ENCODE peak calls at places on chromosomes 12 and 14, in seven cellular contexts. S is naive thymus-derived CD4-positive, alpha-beta T cell; R is breast epithelium; B is ovary; G is mesenchymal stem cell; K is tibial artery; J is transverse colon. D is an unnamed sample.

GRCh38 chr12:119819322-119819721 is 57.8 kb downstream of the CIT start:
- DNase-seq in S (no peak), R (no peak), B (no peak), G (no peak), K (no peak), J (no peak), D (no peak)

GRCh38 chr14:68668531-68668930 is 124.3 kb downstream of the ZFP36L1 start:
- DNase-seq in S (no peak), R (no peak), B (peak; percentile 5), G (no peak), K (peak; percentile 9), J (no peak), D (no peak)

GRCh38 chr14:70907172-70907995 is at the start of gene PCNX1:
- DNase-seq in S (peak; percentile 95), R (peak; percentile 76), B (peak; percentile 90), G (peak; percentile 86), K (peak; percentile 84), J (peak; percentile 90), D (peak; percentile 96)

GRCh38 chr12:57148469-57149308 is 1.3 kb upstream of the LRP1-AS start:
- DNase-seq in S (no peak), R (no peak), B (peak; percentile 79), G (peak; percentile 87), K (peak; percentile 87), J (peak; percentile 79), D (no peak)

GRCh38 chr12:124531281-124531745 is 36.1 kb downstream of the NCOR2 start:
- DNase-seq in S (no peak), R (no peak), B (no peak), G (peak; percentile 57), K (no peak), J (no peak), D (no peak)

GRCh38 chr12:20415641-20416040 is 47.3 kb downstream of the PDE3A start:
- DNase-seq in S (no peak), R (no peak), B (no peak), G (no peak), K (no peak), J (no peak), D (no peak)

GRCh38 chr14:57418999-57419398 is 28.6 kb downstream of the NAA30 start:
- DNase-seq in S (no peak), R (no peak), B (no peak), G (no peak), K (no peak), J (no peak), D (no peak)

GRCh38 chr12:130826151-130826801 is 12.8 kb downstream of the STX2 start:
- DNase-seq in S (peak; percentile 71), R (no peak), B (peak; percentile 44), G (peak; percentile 37), K (peak; percentile 37), J (peak; percentile 53), D (peak; percentile 67)

GRCh38 chr12:57739914-57740538 is 1.5 kb upstream of the AGAP2 start:
- DNase-seq in S (no peak), R (no peak), B (no peak), G (no peak), K (no peak), J (no peak), D (no peak)

GRCh38 chr14:97359391-97359790 is 562.2 kb downstream of the VRK1 start:
- DNase-seq in S (no peak), R (no peak), B (no peak), G (no peak), K (no peak), J (no peak), D (no peak)

GRCh38 chr14:92153581-92153980 is 31.8 kb downstream of the CPSF2 start:
- DNase-seq in S (no peak), R (no peak), B (no peak), G (no peak), K (no peak), J (no peak), D (no peak)

GRCh38 chr12:67747869-67748760 is 99.6 kb downstream of the DYRK2 start:
- DNase-seq in S (no peak), R (no peak), B (no peak), G (peak; percentile 49), K (no peak), J (peak; percentile 56), D (no peak)

GRCh38 chr12:11693626-11694025 is 44.2 kb downstream of the ETV6 start:
- DNase-seq in S (no peak), R (no peak), B (no peak), G (no peak), K (no peak), J (no peak), D (no peak)

GRCh38 chr12:117547209-117547608 is 185.8 kb upstream of the NOS1 start:
- DNase-seq in S (no peak), R (no peak), B (no peak), G (no peak), K (no peak), J (no peak), D (no peak)

GRCh38 chr14:99407416-99407815 is 73.2 kb downstream of the SETD3 start:
- DNase-seq in S (no peak), R (no peak), B (no peak), G (no peak), K (no peak), J (no peak), D (no peak)

GRCh38 chr14:57390806-57391562 is 598 bp downstream of the NAA30 start:
- DNase-seq in S (peak; percentile 37), R (no peak), B (peak; percentile 21), G (peak; percentile 61), K (peak; percentile 36), J (peak; percentile 38), D (peak; percentile 82)

GRCh38 chr12:126369487-126370463 is 1304.5 kb downstream of the AACS start:
- DNase-seq in S (no peak), R (no peak), B (no peak), G (no peak), K (no peak), J (no peak), D (no peak)

GRCh38 chr14:81200041-81200440 is 20.7 kb downstream of the GTF2A1 start:
- DNase-seq in S (no peak), R (no peak), B (no peak), G (no peak), K (no peak), J (no peak), D (no peak)

GRCh38 chr14:81209187-81209836 is 11.4 kb downstream of the GTF2A1 start:
- DNase-seq in S (no peak), R (no peak), B (no peak), G (no peak), K (no peak), J (no peak), D (no peak)

GRCh38 chr14:81208489-81208888 is 12.3 kb downstream of the GTF2A1 start:
- DNase-seq in S (no peak), R (no peak), B (no peak), G (no peak), K (peak; percentile 42), J (no peak), D (peak; percentile 63)

GRCh38 chr14:81206115-81206514 is 14.6 kb downstream of the GTF2A1 start:
- DNase-seq in S (no peak), R (no peak), B (no peak), G (peak; percentile 9), K (no peak), J (no peak), D (no peak)

DNA sequence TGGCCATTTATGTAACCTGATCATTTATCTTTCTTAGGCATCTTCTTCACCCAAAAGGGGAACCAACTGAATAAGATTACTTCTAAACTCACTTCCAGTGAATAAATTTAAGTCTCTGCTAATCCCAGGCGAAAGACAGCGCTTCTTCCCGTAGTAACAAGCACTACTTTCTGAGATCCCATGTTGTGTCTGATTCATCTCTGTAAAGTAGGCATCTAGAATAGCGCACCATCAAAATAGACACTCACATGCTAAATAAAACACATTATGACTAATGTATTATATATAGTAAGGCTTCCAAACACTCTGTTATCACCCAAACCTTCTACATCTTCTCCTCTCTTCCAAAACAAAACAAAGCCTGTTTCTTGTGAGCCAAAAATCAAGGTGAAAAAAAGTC is 15.1 kb downstream of the GTF2A1 start:
- DNase-seq in S (no peak), R (no peak), B (no peak), G (no peak), K (no peak), J (no peak), D (no peak)
- H3K27ac ChIP-seq in S (no peak overlapping the region), R (no peak overlapping the region), B (no peak overlapping the region), G (no peak overlapping the region), K (no peak overlapping the region), J (no peak overlapping the region), D (no peak overlapping the region)

GRCh38 chr12:53481957-53482586 is 17.2 kb downstream of the MAP3K12 start:
- DNase-seq in S (no peak), R (no peak), B (no peak), G (peak; percentile 42), K (no peak), J (no peak), D (no peak)
- H3K36me3 ChIP-seq in S (peaks cover 11% of the 10 kb centered on the region), R (no peaks in the 10 kb centered on the region), B (no peaks in the 10 kb centered on the region), G (peaks cover 90% of the 10 kb centered on the region), K (peaks cover 40% of the 10 kb centered on the region), J (no peaks in the 10 kb centered on the region), D (peaks cover 6% of the 10 kb centered on the region)

GRCh38 chr12:52870361-52871290 is 21.8 kb upstream of the KRT78 start:
- DNase-seq in S (peak; percentile 75), R (no peak), B (no peak), G (peak; percentile 48), K (no peak), J (peak; percentile 91), D (peak; percentile 64)

GRCh38 chr12:52873832-52874572 is 25.2 kb upstream of the KRT78 start:
- DNase-seq in S (peak; percentile 31), R (peak; percentile 93), B (peak; percentile 89), G (peak; percentile 95), K (peak; percentile 88), J (peak; percentile 91), D (peak; percentile 96)

GRCh38 chr12:52873513-52873831 is 24.7 kb upstream of the KRT78 start:
- DNase-seq in S (no peak), R (no peak), B (no peak), G (no peak), K (no peak), J (no peak), D (no peak)

GRCh38 chr12:52872644-52873384 is 24.0 kb upstream of the KRT78 start:
- DNase-seq in S (no peak), R (no peak), B (no peak), G (no peak), K (no peak), J (peak; percentile 73), D (peak; percentile 36)

GRCh38 chr12:52871291-52871961 is 22.6 kb upstream of the KRT78 start:
- DNase-seq in S (no peak), R (no peak), B (peak; percentile 39), G (peak; percentile 84), K (peak; percentile 55), J (peak; percentile 68), D (peak; percentile 84)
- H3K27ac ChIP-seq in S (no peak overlapping the region), R (peak overlapping the region; percentile 98), B (peak overlapping the region; percentile 48), G (no peak overlapping the region), K (peak overlapping the region; percentile 38), J (peak overlapping the region; percentile 73), D (no peak overlapping the region)

DNA sequence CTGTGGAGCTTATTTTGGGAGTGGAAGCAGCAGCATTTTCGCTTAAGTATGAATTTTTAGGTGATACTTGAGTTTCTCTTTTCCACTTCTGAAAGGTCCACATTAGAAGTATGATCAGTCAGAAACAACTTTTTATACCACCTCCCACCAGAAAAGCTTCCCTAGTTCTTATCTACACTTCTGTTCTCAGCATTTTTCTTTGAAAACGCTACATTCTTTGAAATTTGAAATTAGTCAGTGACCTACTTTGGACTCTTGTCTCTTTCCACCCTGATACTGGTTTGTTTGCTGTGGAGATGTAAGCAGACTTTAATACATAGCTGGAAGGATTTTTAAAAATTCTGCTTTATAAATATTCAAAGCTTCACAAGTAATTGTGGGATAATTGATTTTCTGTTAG is 22.2 kb downstream of the PCBP2 start:
- DNase-seq in S (no peak), R (no peak), B (no peak), G (no peak), K (no peak), J (no peak), D (no peak)
- H3K36me3 ChIP-seq in S (peaks cover 52% of the 10 kb centered on the region), R (peaks cover 7% of the 10 kb centered on the region), B (no peaks in the 10 kb centered on the region), G (peaks cover 95% of the 10 kb centered on the region), K (peaks cover 79% of the 10 kb centered on the region), J (no peaks in the 10 kb centered on the region), D (peaks cover 9% of the 10 kb centered on the region)